ENCODE peak calls at places on chromosomes 12 and 14, in six cellular contexts. H is NCI-H510A treated with DMSO at 0.1 percent for 48 hours, B is left kidney, A is mucosa of gallbladder, J is NCI-H524, V is upper lobe of right lung. R is an unnamed sample.
A peak's percentile ranks its signal among the peaks of the same experiment; 100 is the strongest.

GRCh38 chr14:74684444-74684843 is 28.4 kb downstream of the AREL1 start:
- DNase-seq in H (no peak), B (no peak), A (no peak), J (no peak), V (no peak), R (no peak)

GRCh38 chr14:69619007-69619406 is 7.6 kb downstream of the SUSD6 start:
- DNase-seq in H (no peak), B (no peak), A (no peak), J (no peak), V (no peak), R (no peak)

GRCh38 chr12:56928262-56928661 is 5.9 kb downstream of the SDR9C7 start:
- DNase-seq in H (no peak), B (peak; percentile 29), A (no peak), J (no peak), V (no peak), R (no peak)

GRCh38 chr14:70339970-70340369 is 19.5 kb downstream of the COX16 start:
- DNase-seq in H (no peak), B (no peak), A (no peak), J (no peak), V (no peak), R (no peak)

GRCh38 chr14:75223664-75224154 is 47.3 kb upstream of the TMED10 start:
- DNase-seq in H (peak; percentile 29), B (peak; percentile 52), A (peak; percentile 43), J (peak; percentile 24), V (no peak), R (no peak)

GRCh38 chr12:111248981-111249380 is 119.9 kb downstream of the PHETA1 start:
- DNase-seq in H (no peak), B (no peak), A (no peak), J (no peak), V (no peak), R (no peak)

GRCh38 chr12:59699408-59700144 is 103.7 kb downstream of the SLC16A7 start:
- DNase-seq in H (no peak), B (peak; percentile 2), A (no peak), J (no peak), V (no peak), R (no peak)

GRCh38 chr12:5078423-5078822 is 34.7 kb downstream of the KCNA5 start:
- DNase-seq in H (no peak), B (peak; percentile 94), A (no peak), J (no peak), V (no peak), R (no peak)

GRCh38 chr12:57164966-57165365 is 17.5 kb upstream of the LRP1-AS start:
- DNase-seq in H (no peak), B (no peak), A (no peak), J (no peak), V (no peak), R (no peak)

GRCh38 chr12:83763425-83763824 is 1076.7 kb downstream of the TMTC2 start:
- DNase-seq in H (no peak), B (no peak), A (no peak), J (no peak), V (no peak), R (no peak)

GRCh38 chr12:70332236-70332635 is 33.9 kb upstream of the KCNMB4 start:
- DNase-seq in H (no peak), B (no peak), A (no peak), J (no peak), V (no peak), R (no peak)

GRCh38 chr12:6361834-6362233 is 13.5 kb downstream of the SCNN1A start:
- DNase-seq in H (no peak), B (no peak), A (peak; percentile 79), J (no peak), V (peak; percentile 80), R (peak; percentile 63)

GRCh38 chr14:32428149-32428548 is 99.1 kb downstream of the AKAP6 start:
- DNase-seq in H (no peak), B (no peak), A (no peak), J (no peak), V (no peak), R (no peak)

GRCh38 chr12:52166672-52167071 is 25.1 kb downstream of the KRT80 start:
- DNase-seq in H (no peak), B (no peak), A (no peak), J (no peak), V (no peak), R (no peak)

GRCh38 chr12:121334513-121335343 is 17.5 kb downstream of the ANAPC5 start:
- DNase-seq in H (peak; percentile 91), B (peak; percentile 77), A (peak; percentile 23), J (peak; percentile 57), V (no peak), R (no peak)

GRCh38 chr12:15526033-15526432 is 203.7 kb downstream of the PTPRO start:
- DNase-seq in H (peak; percentile 8), B (no peak), A (no peak), J (no peak), V (no peak), R (no peak)

GRCh38 chr14:76924363-76925151 is 98.3 kb downstream of the LRRC74A start:
- DNase-seq in H (peak; percentile 78), B (peak; percentile 99), A (no peak), J (peak; percentile 99), V (no peak), R (no peak)

GRCh38 chr14:49612671-49613070 is 7.8 kb downstream of the RPL36AL start:
- DNase-seq in H (no peak), B (peak; percentile 46), A (no peak), J (no peak), V (no peak), R (no peak)

GRCh38 chr14:89027097-89027740 is 202.8 kb downstream of the TTC8 start:
- DNase-seq in H (peak; percentile 69), B (peak; percentile 79), A (peak; percentile 25), J (peak; percentile 78), V (peak; percentile 79), R (peak; percentile 83)

GRCh38 chr12:52356762-52357580 is 10.3 kb downstream of the KRT85 start:
- DNase-seq in H (no peak), B (no peak), A (no peak), J (no peak), V (no peak), R (no peak)

GRCh38 chr12:52198454-52199215 is 6.8 kb upstream of the KRT80 start:
- DNase-seq in H (no peak), B (no peak), A (no peak), J (no peak), V (peak; percentile 78), R (no peak)

GRCh38 chr14:93219103-93219726 is 12.2 kb downstream of the UBR7 start:
- DNase-seq in H (peak; percentile 46), B (peak; percentile 76), A (peak; percentile 55), J (peak; percentile 87), V (peak; percentile 29), R (no peak)

GRCh38 chr12:11853126-11853525 is 203.7 kb downstream of the ETV6 start:
- DNase-seq in H (peak; percentile 99), B (no peak), A (no peak), J (peak; percentile 38), V (no peak), R (no peak)

GRCh38 chr12:93573552-93574223 is 1.2 kb downstream of the SOCS2 start:
- DNase-seq in H (no peak), B (peak; percentile 32), A (no peak), J (no peak), V (no peak), R (no peak)